ENCODE peak calls at places on chromosomes 4 and X, in six cellular contexts. I, R, S, D, Y and E are unnamed samples. For H3K9me3 and H3K4me1, the result is how much of the 10 kb centered on the place peaks cover.

GRCh38 chr4:2832309-2832980 is 11.2 kb upstream of the ADD1 start:
- DNase-seq in I (no peak), D (peak), R (no peak), Y (peak), S (peak), E (no peak)

GRCh38 chr4:121252224-121252806 is 88.2 kb upstream of the TNIP3 start:
- DNase-seq in S (peak), Y (peak), D (peak), I (no peak), R (no peak), E (peak)

GRCh38 chr4:172011196-172011595 is 198.0 kb downstream of the GALNTL6 start:
- DNase-seq in R (no peak), Y (no peak), D (no peak), I (no peak), S (no peak), E (no peak)

GRCh38 chr4:109164011-109164410 is 138.4 kb downstream of the COL25A1 start:
- DNase-seq in I (no peak), D (no peak), S (no peak), Y (no peak), R (no peak), E (no peak)

GRCh38 chr4:144374065-144374464 is 233.5 kb upstream of the GYPA start:
- DNase-seq in R (no peak), S (no peak), D (no peak), I (no peak), Y (no peak), E (no peak)

GRCh38 chr4:112147697-112148096 is 2.4 kb downstream of the FAM241A start:
- DNase-seq in D (peak), S (no peak), I (no peak), Y (no peak), R (no peak), E (no peak)

GRCh38 chr4:2302387-2303119 is 40.6 kb upstream of the MXD4 start:
- DNase-seq in R (no peak), S (no peak), D (no peak), Y (no peak), I (no peak), E (no peak)

GRCh38 chr4:5086535-5086934 is 35.3 kb downstream of the STK32B start:
- DNase-seq in D (no peak), Y (no peak), S (no peak), R (no peak), I (no peak), E (no peak)

GRCh38 chrX:102964941-102965340 is 27.9 kb downstream of the RAB40AL start:
- DNase-seq in S (no peak), Y (no peak), R (no peak), D (no peak), I (no peak), E (no peak)

GRCh38 chrX:16643160-16643559 is 6.8 kb upstream of the S100G start:
- DNase-seq in S (no peak), R (no peak), Y (no peak), I (no peak), D (no peak), E (no peak)

GRCh38 chr4:95701500-95701899 is 138.4 kb upstream of the PDHA2 start:
- DNase-seq in I (no peak), R (no peak), Y (no peak), D (no peak), S (no peak), E (no peak)

GRCh38 chrX:23127586-23127985 is 127.8 kb downstream of the DDX53 start:
- DNase-seq in D (no peak), I (no peak), Y (no peak), S (no peak), R (no peak), E (no peak)

GRCh38 chrX:129791961-129792570 is 12.3 kb downstream of the SASH3 start:
- DNase-seq in Y (no peak), D (no peak), I (no peak), R (no peak), S (no peak), E (no peak)

GRCh38 chr4:8525383-8526120 is 54.6 kb upstream of the GPR78 start:
- DNase-seq in S (peak), I (no peak), D (no peak), R (no peak), Y (no peak), E (no peak)

GRCh38 chrX:17376381-17377046 is 1.5 kb downstream of the NHS start:
- DNase-seq in S (no peak), I (no peak), R (no peak), Y (peak), D (no peak), E (no peak)

GRCh38 chr4:116018831-116019230 is 905.4 kb upstream of the NDST4 start:
- DNase-seq in I (no peak), S (no peak), Y (no peak), D (no peak), R (no peak), E (no peak)

GRCh38 chr4:116015062-116015461 is 901.6 kb upstream of the NDST4 start:
- DNase-seq in Y (no peak), D (no peak), R (no peak), I (no peak), S (no peak), E (no peak)

GRCh38 chr4:116016201-116016600 is 902.8 kb upstream of the NDST4 start:
- DNase-seq in S (no peak), I (no peak), D (peak), Y (no peak), R (no peak), E (no peak)

GRCh38 chr4:116020141-116020722 is 906.8 kb upstream of the NDST4 start:
- DNase-seq in R (no peak), Y (no peak), I (no peak), D (no peak), S (no peak), E (no peak)

DNA sequence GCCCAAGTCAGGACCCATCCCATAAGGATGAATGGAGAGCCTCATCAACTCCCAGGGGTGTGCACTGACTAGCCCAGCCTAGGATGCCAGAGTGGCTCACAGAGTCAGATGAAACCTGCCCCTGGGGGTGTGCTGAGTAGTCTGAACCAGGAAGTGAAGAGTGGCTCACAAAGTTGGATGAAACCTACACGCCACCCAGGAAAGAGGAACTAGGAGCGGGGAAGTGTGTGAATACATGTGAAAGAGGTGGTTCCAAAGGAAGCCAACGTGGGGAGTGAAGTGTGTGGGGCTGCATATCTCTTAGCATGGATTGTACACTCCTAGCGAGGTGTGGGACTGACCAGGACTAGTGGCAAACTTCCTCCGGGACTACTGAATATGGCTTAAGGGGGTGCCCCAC is 902.1 kb upstream of the NDST4 start:
- DNase-seq in D (no peak), I (no peak), Y (no peak), S (no peak), R (no peak), E (no peak)
- H3K9me3 ChIP-seq in D (half or more), I (under half), Y (under half), S (under half), R (under half), E (under half)

GRCh38 chr4:139438141-139438540 is 15.8 kb upstream of the RAB33B start:
- DNase-seq in S (no peak), D (no peak), Y (no peak), R (no peak), I (no peak), E (no peak)
- H3K4me1 ChIP-seq in S (under half), D (under half), Y (under half), R (under half), I (under half), E (under half)

DNA sequence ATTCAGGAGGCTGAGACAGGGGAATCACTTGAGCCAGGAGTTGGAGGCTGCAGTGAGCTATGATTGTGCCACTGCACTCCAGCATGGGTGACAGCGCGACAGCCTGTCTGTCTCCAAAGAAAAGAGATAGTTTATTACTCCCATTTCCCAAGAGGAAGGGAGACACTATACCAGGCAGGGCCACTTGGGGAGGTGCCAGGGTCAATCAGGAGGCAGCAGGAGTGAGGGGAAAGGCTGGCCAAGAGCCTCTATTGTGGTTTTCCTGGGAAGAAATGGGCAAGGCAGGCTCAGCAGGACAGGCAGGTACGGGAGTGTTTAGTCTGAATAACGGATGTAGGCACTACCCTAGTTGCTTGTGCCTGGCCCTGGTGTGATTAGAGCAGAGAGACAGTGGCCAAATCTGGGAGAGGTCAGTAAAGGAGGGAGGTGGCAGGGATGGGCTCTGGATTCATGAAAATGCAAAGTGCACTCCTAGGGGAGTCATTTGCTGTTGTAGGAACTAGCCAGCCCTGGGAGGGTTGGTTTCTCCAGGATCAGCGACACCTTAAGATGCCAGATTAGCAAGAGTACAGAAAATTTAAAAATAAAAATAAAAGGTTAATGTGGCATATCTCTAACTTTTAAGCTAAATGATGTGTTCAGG is 20.2 kb upstream of the CDKN2AIP start:
- DNase-seq in R (no peak), Y (peak), I (no peak), D (no peak), S (no peak), E (no peak)
- H3K9me3 ChIP-seq in R (under half), Y (under half), I (under half), D (under half), S (under half), E (under half)

DNA sequence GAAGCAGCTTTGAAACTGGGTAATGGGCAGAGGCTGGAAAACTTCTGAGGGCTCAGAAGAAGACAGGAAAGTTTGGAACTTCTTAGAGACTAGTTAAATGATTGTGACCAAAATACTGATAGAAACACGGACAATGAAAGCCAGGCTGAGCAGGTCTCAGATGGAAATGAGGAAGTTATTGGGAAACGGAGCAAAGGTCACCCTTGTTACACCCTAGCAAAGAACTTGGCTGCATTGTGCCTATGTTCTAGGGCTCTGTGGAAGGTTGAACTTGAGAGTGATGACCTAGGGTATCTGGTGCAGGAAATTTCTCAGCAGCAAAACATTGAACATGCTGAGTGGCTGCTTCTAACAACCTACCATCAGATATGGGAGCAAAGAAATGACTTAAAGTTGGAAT is 50.8 kb upstream of the FBXW7 start:
- DNase-seq in S (no peak), D (no peak), R (no peak), Y (no peak), I (no peak), E (no peak)
- H3K4me1 ChIP-seq in S (under half), D (under half), R (under half), Y (under half), I (under half), E (under half)

DNA sequence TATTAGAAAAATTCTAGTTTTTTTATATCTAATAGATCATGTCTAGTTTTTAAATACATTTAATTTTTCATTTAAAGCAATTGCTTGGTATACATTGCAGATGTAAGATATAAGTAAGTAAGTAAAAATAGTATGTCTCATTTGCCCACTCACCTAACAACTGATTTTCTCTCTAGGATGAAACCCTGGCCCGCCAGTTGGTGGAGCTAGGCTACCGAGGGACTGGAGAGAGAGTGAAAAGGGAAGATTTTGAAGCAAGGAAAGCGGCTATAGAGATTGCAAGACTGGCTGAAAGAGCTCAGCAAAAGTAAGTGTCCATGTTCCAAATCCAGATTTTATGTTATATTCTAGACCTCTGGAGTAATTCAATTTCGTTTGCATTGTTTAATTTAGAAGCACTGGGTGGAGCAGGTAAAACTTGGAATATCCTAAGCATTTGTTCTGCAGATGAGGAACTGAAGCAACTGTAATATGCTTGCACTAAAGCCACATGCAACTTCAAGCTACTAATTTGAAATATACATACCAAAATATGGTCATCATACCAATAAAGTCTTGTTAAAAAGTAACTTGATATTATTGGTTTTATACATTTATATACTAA is 27.1 kb downstream of the CFAP299 start:
- DNase-seq in D (no peak), Y (peak), R (peak), I (no peak), S (no peak), E (peak)
- H3K9me3 ChIP-seq in D (under half), Y (under half), R (under half), I (under half), S (under half), E (under half)